ENCODE peak calls at places on chromosomes 2 and 18, in eight cellular contexts. Q is NCI-H2081; P is mesendoderm; O is AG04450; Z is smooth muscle cell of the brain vasculature; J is Daoy; S is stimulated activated CD4-positive, alpha-beta T cell treated with anti-CD3 and anti-CD28 coated beads, Interleukin-4, amount 100 ng/mL, for 24 hours; F is endodermal cell. Y is an unnamed sample.
A peak's percentile ranks its signal among the peaks of the same experiment; 100 is the strongest.

GRCh38 chr2:162293122-162293781 is 25.2 kb downstream of the IFIH1 start:
- DNase-seq in Q (no peak), P (no peak), O (no peak), Z (no peak), J (peak; percentile 15), S (no peak), F (no peak), Y (no peak)

GRCh38 chr18:13982136-13982535 is 66.8 kb upstream of the MC2R start:
- DNase-seq in Q (no peak), P (peak; percentile 90), O (no peak), Z (no peak), J (no peak), S (no peak), F (peak; percentile 86), Y (no peak)

GRCh38 chr2:15195723-15196270 is 365.3 kb downstream of the NBAS start:
- DNase-seq in Q (no peak), P (no peak), O (no peak), Z (no peak), J (no peak), S (no peak), F (no peak), Y (no peak)

GRCh38 chr2:240925576-240926515 is 19.7 kb downstream of the CROCC2 start:
- DNase-seq in Q (no peak), P (no peak), O (no peak), Z (no peak), J (no peak), S (no peak), F (peak; percentile 54), Y (peak; percentile 27)

GRCh38 chr2:191637182-191638078 is 40.5 kb upstream of the NABP1 start:
- DNase-seq in Q (no peak), P (peak; percentile 21), O (no peak), Z (no peak), J (peak; percentile 40), S (peak; percentile 23), F (no peak), Y (no peak)

GRCh38 chr2:43486604-43487003 is 109.2 kb downstream of the THADA start:
- DNase-seq in Q (no peak), P (no peak), O (no peak), Z (no peak), J (no peak), S (no peak), F (no peak), Y (no peak)

GRCh38 chr18:24065942-24066341 is 51.4 kb downstream of the TTC39C start:
- DNase-seq in Q (no peak), P (no peak), O (no peak), Z (no peak), J (no peak), S (no peak), F (no peak), Y (no peak)

GRCh38 chr2:105848367-105848766 is 103.7 kb downstream of the NCK2 start:
- DNase-seq in Q (no peak), P (no peak), O (no peak), Z (no peak), J (no peak), S (no peak), F (no peak), Y (no peak)

GRCh38 chr2:102103992-102104871 is 38.3 kb upstream of the IL1R1 start:
- DNase-seq in Q (no peak), P (no peak), O (no peak), Z (no peak), J (peak; percentile 85), S (peak; percentile 82), F (no peak), Y (peak; percentile 70)